ENCODE peak calls at places on chromosome 9, in four cellular contexts. T is GM23248, R is ovary, H is aorta. I is an unnamed sample.

GRCh38 chr9:9615086-9615485 is 997.7 kb downstream of the PTPRD start:
- DNase-seq in T (no peak), R (no peak), H (peak), I (no peak)

GRCh38 chr9:137316012-137316981 is 14.2 kb upstream of the NRARP start:
- DNase-seq in T (peak), R (peak), H (peak), I (peak)

GRCh38 chr9:130908129-130908877 is 11.7 kb upstream of the QRFP start:
- DNase-seq in T (no peak), R (no peak), H (no peak), I (no peak)

GRCh38 chr9:35423499-35423898 is 66.4 kb upstream of the RUSC2 start:
- DNase-seq in T (peak), R (no peak), H (no peak), I (no peak)

GRCh38 chr9:120256146-120256545 is 323.8 kb downstream of the CDK5RAP2 start:
- DNase-seq in T (no peak), R (no peak), H (no peak), I (no peak)

GRCh38 chr9:110241491-110242321 is 14.6 kb downstream of the TXN start:
- DNase-seq in T (peak), R (no peak), H (no peak), I (no peak)

GRCh38 chr9:115969096-115969495 is 184.5 kb upstream of the PAPPA start:
- DNase-seq in T (no peak), R (no peak), H (no peak), I (no peak)

GRCh38 chr9:127174386-127175318 is 52.2 kb upstream of the ANGPTL2 start:
- DNase-seq in T (no peak), R (peak), H (peak), I (no peak)

GRCh38 chr9:35267716-35268115 is 105.9 kb downstream of the UNC13B start:
- DNase-seq in T (peak), R (no peak), H (no peak), I (no peak)

GRCh38 chr9:131732636-131733340 is 7.1 kb downstream of the RAPGEF1 start:
- DNase-seq in T (no peak), R (no peak), H (no peak), I (no peak)

GRCh38 chr9:136982232-136983051 is at the start of gene LCNL1:
- DNase-seq in T (no peak), R (no peak), H (no peak), I (no peak)

GRCh38 chr9:134488251-134488900 is 153.2 kb upstream of the COL5A1 start:
- DNase-seq in T (peak), R (no peak), H (peak), I (peak)

GRCh38 chr9:14107495-14107894 is 206.4 kb downstream of the NFIB start:
- DNase-seq in T (no peak), R (no peak), H (no peak), I (no peak)

GRCh38 chr9:9214052-9214451 is 1398.8 kb downstream of the PTPRD start:
- DNase-seq in T (no peak), R (no peak), H (no peak), I (no peak)

GRCh38 chr9:5186416-5187169 is 1.2 kb upstream of the INSL6 start:
- DNase-seq in T (peak), R (no peak), H (no peak), I (peak)

GRCh38 chr9:6777218-6777902 is 19.6 kb downstream of the KDM4C start:
- DNase-seq in T (no peak), R (no peak), H (no peak), I (no peak)

GRCh38 chr9:81819859-81820546 is 108.2 kb upstream of the SPATA31D4 start:
- DNase-seq in T (peak), R (peak), H (no peak), I (no peak)

GRCh38 chr9:34492051-34492450 is 30.7 kb downstream of the ENHO start:
- DNase-seq in T (no peak), R (no peak), H (no peak), I (no peak)

GRCh38 chr9:79127661-79128060 is 444.1 kb upstream of the TLE4 start:
- DNase-seq in T (peak), R (no peak), H (no peak), I (no peak)

GRCh38 chr9:128192601-128193371 is 1.4 kb upstream of the CIZ1 start:
- DNase-seq in T (peak), R (peak), H (peak), I (peak)

GRCh38 chr9:35110327-35110758 is 5.3 kb downstream of the ATOSB start:
- DNase-seq in T (peak), R (no peak), H (peak), I (peak)

GRCh38 chr9:115006660-115007059 is 76.3 kb upstream of the TNFSF8 start:
- DNase-seq in T (peak), R (no peak), H (no peak), I (no peak)

GRCh38 chr9:95425910-95426551 is 90.7 kb downstream of the PTCH1 start:
- DNase-seq in T (peak), R (no peak), H (no peak), I (no peak)

GRCh38 chr9:83649080-83649479 is 26.1 kb downstream of the IDNK start:
- DNase-seq in T (peak), R (no peak), H (peak), I (peak)

GRCh38 chr9:93708987-93709302 is 132.6 kb downstream of the PHF2 start:
- DNase-seq in T (no peak), R (no peak), H (no peak), I (no peak)

GRCh38 chr9:92350129-92350739 is 24.5 kb downstream of the CENPP start:
- DNase-seq in T (peak), R (no peak), H (no peak), I (no peak)

GRCh38 chr9:87861332-87861731 is 21.3 kb upstream of the SPATA31E1 start:
- DNase-seq in T (no peak), R (no peak), H (no peak), I (no peak)

GRCh38 chr9:72476100-72476499 is 45.3 kb upstream of the TMC1 start:
- DNase-seq in T (no peak), R (no peak), H (no peak), I (no peak)

GRCh38 chr9:16721972-16722371 is 148.5 kb downstream of the BNC2 start:
- DNase-seq in T (peak), R (peak), H (no peak), I (peak)

GRCh38 chr9:86303316-86303975 is 21.1 kb upstream of the ISCA1 start:
- DNase-seq in T (no peak), R (no peak), H (no peak), I (no peak)

GRCh38 chr9:26945591-26945990 is 1.5 kb downstream of the PLAA start:
- DNase-seq in T (peak), R (no peak), H (no peak), I (no peak)
- H3K4me3 ChIP-seq in T (peak), R (peak), H (peak), I (peak)

GRCh38 chr9:69898714-69899209 is 78.1 kb downstream of the CFAP95 start:
- DNase-seq in T (peak), R (no peak), H (no peak), I (no peak)
- H3K27ac ChIP-seq in T (peak), R (no peak), H (no peak), I (no peak)

GRCh38 chr9:124871156-124871561 is 9.2 kb downstream of the ARPC5L start:
- DNase-seq in T (no peak), R (no peak), H (no peak), I (no peak)
- H3K4me3 ChIP-seq in T (peak), R (no peak), H (no peak), I (no peak)

GRCh38 chr9:124137944-124138335 is 119.8 kb upstream of the NEK6 start:
- DNase-seq in T (no peak), R (no peak), H (no peak), I (no peak)
- H3K27ac ChIP-seq in T (no peak), R (no peak), H (no peak), I (no peak)